ENCODE peak calls at places on chromosomes 2 and 18, in six cellular contexts. V is body of pancreas; M is left lung; N is CD4-positive, alpha-beta memory T cell; J is IMR-90; D is SJSA1. Y is an unnamed sample.

GRCh38 chr18:45894818-45895217 is 69.3 kb downstream of the SIGLEC15 start:
- DNase-seq in J (no peak), M (no peak), D (no peak), V (no peak), N (no peak), Y (no peak)

GRCh38 chr2:100437751-100438150 is 20.3 kb upstream of the CHST10 start:
- DNase-seq in V (no peak), N (no peak), M (no peak), J (no peak), D (no peak), Y (no peak)

GRCh38 chr2:216672466-216672865 is 22.9 kb downstream of the IGFBP5 start:
- DNase-seq in M (no peak), N (no peak), D (no peak), V (no peak), J (no peak), Y (no peak)

GRCh38 chr2:45284621-45284995 is 275.4 kb upstream of the SIX2 start:
- DNase-seq in D (no peak), V (no peak), N (no peak), M (no peak), J (no peak), Y (no peak)

GRCh38 chr2:241204010-241204384 is 15.5 kb downstream of the ANO7 start:
- DNase-seq in M (peak), N (no peak), D (no peak), V (no peak), J (no peak), Y (no peak)

GRCh38 chr2:85644909-85645308 is 23.1 kb downstream of the SFTPB start:
- DNase-seq in N (no peak), V (no peak), M (no peak), J (no peak), D (no peak), Y (no peak)

GRCh38 chr2:148721991-148722777 is 77.6 kb downstream of the EPC2 start:
- DNase-seq in N (no peak), D (no peak), M (no peak), J (peak), V (no peak), Y (no peak)

GRCh38 chr2:112688086-112688880 is 32.5 kb upstream of the NT5DC4 start:
- DNase-seq in D (peak), V (no peak), M (no peak), J (no peak), N (no peak), Y (no peak)

GRCh38 chr2:238102865-238103264 is 2.7 kb downstream of the ESPNL start:
- DNase-seq in V (peak), N (no peak), M (no peak), D (no peak), J (no peak), Y (no peak)

GRCh38 chr2:233088598-233089345 is 28.6 kb downstream of the INPP5D start:
- DNase-seq in D (no peak), V (no peak), M (no peak), N (no peak), J (no peak), Y (no peak)

GRCh38 chr2:65130440-65131175 is 702 bp upstream of the RAB1A start:
- DNase-seq in D (no peak), N (no peak), V (no peak), M (no peak), J (no peak), Y (no peak)

GRCh38 chr2:73112026-73112912 is 479 bp downstream of the RAB11FIP5 start:
- DNase-seq in V (peak), J (peak), N (peak), M (peak), D (peak), Y (no peak)

GRCh38 chr2:205461678-205462665 is 220.3 kb upstream of the NRP2 start:
- DNase-seq in N (no peak), V (no peak), J (peak), M (no peak), D (no peak), Y (no peak)

GRCh38 chr18:48194787-48195186 is 214.4 kb downstream of the ZBTB7C start:
- DNase-seq in N (no peak), J (no peak), M (no peak), V (no peak), D (no peak), Y (no peak)

GRCh38 chr18:55509631-55510372 is 78.2 kb downstream of the TCF4 start:
- DNase-seq in N (no peak), D (no peak), V (no peak), M (no peak), J (peak), Y (no peak)

GRCh38 chr2:154194917-154195643 is 323.4 kb downstream of the GALNT13 start:
- DNase-seq in N (no peak), J (no peak), D (no peak), M (no peak), V (no peak), Y (no peak)

GRCh38 chr2:26172189-26172865 is 561 bp upstream of the GAREM2 start:
- DNase-seq in J (no peak), M (no peak), V (no peak), N (no peak), D (no peak), Y (no peak)

GRCh38 chr2:144630459-144631215 is 110.7 kb upstream of the ZEB2 start:
- DNase-seq in V (no peak), M (no peak), D (no peak), N (no peak), J (peak), Y (no peak)

GRCh38 chr2:160209457-160209856 is 9.4 kb upstream of the ITGB6 start:
- DNase-seq in N (no peak), J (peak), D (peak), M (no peak), V (peak), Y (no peak)

GRCh38 chr2:1686784-1687105 is 57.6 kb downstream of the PXDN start:
- DNase-seq in M (no peak), J (peak), N (no peak), D (peak), V (no peak), Y (no peak)

GRCh38 chr2:10654069-10654468 is 35.7 kb downstream of the NOL10 start:
- DNase-seq in M (no peak), D (no peak), N (peak), J (peak), V (no peak), Y (peak)

GRCh38 chr2:239528146-239528545 is 127.3 kb upstream of the HDAC4 start:
- DNase-seq in V (no peak), D (no peak), J (no peak), M (no peak), N (no peak), Y (no peak)

GRCh38 chr18:74947875-74948274 is 261.1 kb downstream of the PTGR3 start:
- DNase-seq in J (no peak), D (no peak), V (no peak), N (no peak), M (no peak), Y (no peak)

GRCh38 chr2:12612646-12613045 is 104.1 kb upstream of the TRIB2 start:
- DNase-seq in N (no peak), D (no peak), M (no peak), V (no peak), J (no peak), Y (no peak)

GRCh38 chr2:217653240-217653639 is 349.6 kb downstream of the TNS1 start:
- DNase-seq in N (no peak), D (peak), V (peak), M (no peak), J (peak), Y (peak)

GRCh38 chr2:240624950-240625621 is at the start of gene GPR35:
- DNase-seq in D (peak), M (peak), J (peak), V (peak), N (peak), Y (no peak)

GRCh38 chr2:240501531-240501991 is 56.2 kb downstream of the ANKMY1 start:
- DNase-seq in V (no peak), J (no peak), N (no peak), M (peak), D (peak), Y (no peak)

GRCh38 chr2:205494856-205495255 is 187.4 kb upstream of the NRP2 start:
- DNase-seq in J (peak), D (no peak), V (no peak), N (no peak), M (no peak), Y (no peak)

GRCh38 chr2:96527990-96528679 is 8.4 kb upstream of the ARID5A start:
- DNase-seq in M (peak), N (peak), D (peak), J (peak), V (peak), Y (no peak)

GRCh38 chr18:12765586-12765985 is 62.7 kb downstream of the PSMG2 start:
- DNase-seq in D (no peak), J (no peak), M (no peak), V (no peak), N (no peak), Y (no peak)

GRCh38 chr18:12768622-12769021 is 65.8 kb downstream of the PSMG2 start:
- DNase-seq in J (peak), V (no peak), N (no peak), M (no peak), D (no peak), Y (no peak)

GRCh38 chr18:12769136-12769535 is 66.3 kb downstream of the PSMG2 start:
- DNase-seq in J (no peak), N (no peak), V (no peak), M (no peak), D (no peak), Y (no peak)

GRCh38 chr18:12766986-12767433 is 64.2 kb downstream of the PSMG2 start:
- DNase-seq in V (no peak), J (no peak), M (no peak), N (no peak), D (no peak), Y (no peak)

DNA sequence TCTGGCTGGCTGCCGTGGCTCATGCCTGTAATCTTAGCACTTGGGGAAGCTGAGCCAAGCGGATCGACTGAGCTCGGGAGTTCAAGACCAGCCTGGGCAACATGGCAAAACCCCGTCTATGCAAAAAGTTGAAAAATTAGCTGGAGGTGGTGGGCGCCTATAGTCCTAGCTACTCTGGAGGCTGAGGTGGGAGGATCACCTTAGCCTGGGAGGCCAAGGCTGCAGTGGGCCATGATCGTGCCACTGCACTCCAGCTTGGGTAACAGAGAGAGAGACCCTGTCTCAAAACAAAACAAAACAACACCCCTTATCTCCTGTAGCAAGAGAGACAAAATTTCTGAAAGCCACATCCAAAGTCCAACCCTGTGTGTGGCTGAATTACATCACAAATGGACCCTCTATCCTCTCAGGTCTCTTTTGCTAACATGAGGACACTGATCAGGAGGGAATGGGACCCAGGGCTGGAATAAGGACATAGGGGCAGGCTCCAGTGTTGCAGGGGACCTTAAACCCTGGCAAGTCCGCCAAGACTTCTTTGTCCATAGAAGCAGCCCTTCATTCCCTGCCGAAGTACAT is 64.8 kb downstream of the PSMG2 start:
- DNase-seq in N (no peak), J (no peak), V (no peak), D (no peak), M (no peak), Y (no peak)
- H3K27ac ChIP-seq in N (no peak), J (no peak), V (no peak), D (no peak), M (no peak), Y (no peak)

GRCh38 chr2:159174759-159175158 is 111.7 kb downstream of the WDSUB1 start:
- DNase-seq in M (no peak), V (no peak), J (no peak), N (no peak), D (no peak), Y (no peak)

GRCh38 chr2:159177957-159178356 is 108.5 kb downstream of the WDSUB1 start:
- DNase-seq in D (no peak), M (no peak), J (no peak), N (no peak), V (no peak), Y (no peak)

GRCh38 chr2:159177357-159177756 is 109.1 kb downstream of the WDSUB1 start:
- DNase-seq in D (no peak), M (no peak), V (no peak), N (no peak), J (no peak), Y (no peak)

GRCh38 chr2:159176555-159176954 is 109.9 kb downstream of the WDSUB1 start:
- DNase-seq in N (no peak), D (no peak), V (peak), M (no peak), J (peak), Y (no peak)

GRCh38 chr2:159175182-159175581 is 111.3 kb downstream of the WDSUB1 start:
- DNase-seq in M (no peak), V (no peak), N (no peak), J (no peak), D (no peak), Y (no peak)
- H3K27ac ChIP-seq in M (no peak), V (peak), N (no peak), J (no peak), D (no peak), Y (no peak)

GRCh38 chr2:126669772-126670171 is 13.8 kb downstream of the GYPC start:
- DNase-seq in V (no peak), M (no peak), J (no peak), N (no peak), D (no peak), Y (no peak)
- H3K27ac ChIP-seq in V (peak), M (peak), J (no peak), N (no peak), D (no peak), Y (no peak)

GRCh38 chr2:109448946-109449788 is 164.6 kb downstream of the SEPTIN10 start:
- DNase-seq in M (no peak), J (no peak), D (no peak), N (no peak), V (peak), Y (no peak)
- H3K27ac ChIP-seq in M (no peak), J (no peak), D (no peak), N (no peak), V (no peak), Y (no peak)

GRCh38 chr18:33505297-33505696 is 64.8 kb upstream of the CCDC178 start:
- DNase-seq in D (no peak), N (no peak), V (no peak), M (no peak), J (no peak), Y (no peak)
- H3K27ac ChIP-seq in D (no peak), N (no peak), V (no peak), M (no peak), J (no peak), Y (no peak)

DNA sequence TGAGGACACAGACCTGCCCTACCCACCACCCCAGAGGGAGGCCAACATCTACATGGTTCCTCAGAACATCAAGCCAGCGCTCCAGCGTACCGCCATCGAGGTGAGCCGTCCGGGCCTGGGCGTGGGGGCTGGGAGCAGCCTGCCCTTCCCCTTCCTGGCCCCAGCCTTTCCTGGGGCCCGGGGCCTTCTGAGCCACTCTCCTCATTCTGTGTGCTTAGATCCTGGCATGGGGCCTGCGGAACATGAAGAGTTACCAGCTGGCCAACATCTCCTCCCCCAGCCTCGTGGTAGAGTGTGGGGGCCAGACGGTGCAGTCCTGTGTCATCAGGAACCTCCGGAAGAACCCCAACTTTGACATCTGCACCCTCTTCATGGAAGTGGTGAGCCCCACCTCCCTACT is 157.9 kb downstream of the DYSF start:
- DNase-seq in V (no peak), J (no peak), M (peak), D (peak), N (no peak), Y (no peak)
- H3K27ac ChIP-seq in V (no peak), J (no peak), M (no peak), D (no peak), N (no peak), Y (no peak)

GRCh38 chr18:32373995-32374394 is 96.7 kb downstream of the GAREM1 start:
- DNase-seq in J (peak), D (no peak), V (peak), M (no peak), N (no peak), Y (no peak)
- H3K27ac ChIP-seq in J (no peak), D (no peak), V (peak), M (no peak), N (no peak), Y (peak)